ENCODE peak calls at places on chromosomes 6 and 20, in eight cellular contexts. H is HEK293T, O is A549, W is NCI-H446, I is SHP77, R is amniotic stem cell, E is occipital lobe, D is pancreas. A is an unnamed sample.

GRCh38 chr20:59246691-59247090 is 53.7 kb upstream of the EDN3 start:
- DNase-seq in H (no peak), O (no peak), W (no peak), I (no peak), R (no peak), E (no peak), D (no peak), A (no peak)

GRCh38 chr6:26140254-26140966 is 53.2 kb downstream of the HFE start:
- DNase-seq in H (no peak), O (no peak), W (no peak), I (no peak), R (no peak), E (no peak), D (no peak), A (no peak)

GRCh38 chr6:63267828-63268227 is 52.0 kb downstream of the LGSN start:
- DNase-seq in H (no peak), O (no peak), W (no peak), I (no peak), R (no peak), E (no peak), D (no peak), A (no peak)

GRCh38 chr20:62666736-62667529 is 24.6 kb downstream of the SLCO4A1 start:
- DNase-seq in H (no peak), O (no peak), W (no peak), I (peak; percentile 33), R (no peak), E (peak; percentile 42), D (no peak), A (no peak)

GRCh38 chr6:43174263-43175112 is 3.4 kb downstream of the SRF start:
- DNase-seq in H (peak; percentile 96), O (peak; percentile 98), W (peak; percentile 96), I (peak; percentile 96), R (peak; percentile 97), E (peak; percentile 96), D (peak; percentile 89), A (peak; percentile 95)

GRCh38 chr20:63123326-63123725 is 92.6 kb downstream of the YTHDF1 start:
- DNase-seq in H (no peak), O (no peak), W (no peak), I (no peak), R (no peak), E (no peak), D (peak; percentile 24), A (no peak)

GRCh38 chr6:73722318-73723060 is 26.5 kb downstream of the CD109 start:
- DNase-seq in H (no peak), O (no peak), W (no peak), I (no peak), R (peak; percentile 49), E (no peak), D (no peak), A (no peak)

GRCh38 chr6:136037246-136037884 is 185.9 kb downstream of the PDE7B start:
- DNase-seq in H (no peak), O (no peak), W (no peak), I (no peak), R (no peak), E (no peak), D (no peak), A (no peak)

GRCh38 chr6:82381278-82381677 is 17.7 kb downstream of the TPBG start:
- DNase-seq in H (no peak), O (no peak), W (no peak), I (no peak), R (no peak), E (no peak), D (no peak), A (no peak)

GRCh38 chr6:87922947-87923330 is 124.7 kb upstream of the SPACA1 start:
- DNase-seq in H (no peak), O (no peak), W (no peak), I (peak; percentile 64), R (no peak), E (no peak), D (no peak), A (no peak)

GRCh38 chr6:29251741-29252140 is 49.8 kb upstream of the OR14J1 start:
- DNase-seq in H (no peak), O (no peak), W (no peak), I (no peak), R (no peak), E (no peak), D (no peak), A (no peak)

GRCh38 chr6:19759117-19759880 is 77.9 kb upstream of the ID4 start:
- DNase-seq in H (no peak), O (no peak), W (no peak), I (no peak), R (peak; percentile 16), E (no peak), D (no peak), A (no peak)

GRCh38 chr6:16184129-16184528 is 54.3 kb upstream of the GMPR start:
- DNase-seq in H (no peak), O (peak; percentile 7), W (no peak), I (no peak), R (no peak), E (no peak), D (no peak), A (peak; percentile 43)

GRCh38 chr20:58179432-58180099 is 48.9 kb downstream of the ANKRD60 start:
- DNase-seq in H (peak; percentile 84), O (peak; percentile 48), W (peak; percentile 18), I (no peak), R (no peak), E (peak; percentile 11), D (peak; percentile 90), A (no peak)

GRCh38 chr6:139422105-139423036 is 47.9 kb upstream of the CITED2 start:
- DNase-seq in H (no peak), O (no peak), W (no peak), I (no peak), R (no peak), E (no peak), D (no peak), A (no peak)

GRCh38 chr20:32036716-32037355 is 15.2 kb upstream of the HCK start:
- DNase-seq in H (no peak), O (no peak), W (no peak), I (no peak), R (no peak), E (no peak), D (no peak), A (peak; percentile 34)

A was measured in GF-D8.